ENCODE peak calls at places on chromosomes 4 and X, in four cellular contexts. One of them, this sample, is unnamed.

GRCh38 chr4:117324851-117325491 is 239.6 kb upstream of the TRAM1L1 start:
- DNase-seq in HepG2: no peak
- DNase-seq in WTC11: no peak
- DNase-seq in K562: no peak
- DNase-seq in this sample: no peak

GRCh38 chr4:128221556-128221955 is 66.1 kb downstream of the PGRMC2 start:
- DNase-seq in HepG2: no peak
- DNase-seq in WTC11: no peak
- DNase-seq in K562: no peak
- DNase-seq in this sample: no peak

GRCh38 chrX:136228808-136229207 is 22.4 kb downstream of the MAP7D3 start:
- DNase-seq in HepG2: no peak
- DNase-seq in WTC11: no peak
- DNase-seq in K562: no peak
- DNase-seq in this sample: no peak

GRCh38 chrX:48508400-48509244 is at the start of gene PORCN:
- DNase-seq in HepG2: peak; percentile 35
- DNase-seq in WTC11: peak; percentile 77
- DNase-seq in K562: peak; percentile 94
- DNase-seq in this sample: peak; percentile 77

GRCh38 chr4:37054670-37055069 is 189.9 kb upstream of the NWD2 start:
- DNase-seq in HepG2: no peak
- DNase-seq in WTC11: peak; percentile 31
- DNase-seq in K562: no peak
- DNase-seq in this sample: no peak

GRCh38 chrX:12439396-12439795 is 301.1 kb downstream of the FRMPD4 start:
- DNase-seq in HepG2: no peak
- DNase-seq in WTC11: no peak
- DNase-seq in K562: no peak
- DNase-seq in this sample: no peak

GRCh38 chrX:106035064-106035463 is 3.5 kb downstream of the SERPINA7 start:
- DNase-seq in HepG2: peak; percentile 8
- DNase-seq in WTC11: no peak
- DNase-seq in K562: no peak
- DNase-seq in this sample: peak; percentile 47

GRCh38 chrX:139126493-139126892 is 404.0 kb upstream of the F9 start:
- DNase-seq in HepG2: peak; percentile 12
- DNase-seq in WTC11: peak; percentile 37
- DNase-seq in K562: peak; percentile 72
- DNase-seq in this sample: peak; percentile 58

GRCh38 chr4:184328022-184328736 is 110.5 kb upstream of the ENPP6 start:
- DNase-seq in HepG2: no peak
- DNase-seq in WTC11: no peak
- DNase-seq in K562: no peak
- DNase-seq in this sample: no peak

GRCh38 chrX:123878177-123878576 is 18.3 kb downstream of the XIAP start:
- DNase-seq in HepG2: no peak
- DNase-seq in WTC11: no peak
- DNase-seq in K562: no peak
- DNase-seq in this sample: no peak
- TF ChIP-seq ELF4 in HepG2: no peak
- TF ChIP-seq ELF4 in WTC11: no peak
- TF ChIP-seq ELF4 in K562: no peak
- TF ChIP-seq ELF4 in this sample: no peak

GRCh38 chrX:17632942-17633341 is 104.4 kb upstream of the SCML1 start:
- DNase-seq in HepG2: no peak
- DNase-seq in WTC11: no peak
- DNase-seq in K562: no peak
- DNase-seq in this sample: no peak
- TF ChIP-seq ELF4 in HepG2: no peak
- TF ChIP-seq ELF4 in WTC11: no peak
- TF ChIP-seq ELF4 in K562: no peak
- TF ChIP-seq ELF4 in this sample: no peak

GRCh38 chr4:176841730-176842129 is 49.0 kb upstream of the VEGFC start:
- DNase-seq in HepG2: no peak
- DNase-seq in WTC11: no peak
- DNase-seq in K562: no peak
- DNase-seq in this sample: no peak
- TF ChIP-seq ELF4 in HepG2: no peak
- TF ChIP-seq ELF4 in WTC11: no peak
- TF ChIP-seq ELF4 in K562: no peak
- TF ChIP-seq ELF4 in this sample: no peak

DNA sequence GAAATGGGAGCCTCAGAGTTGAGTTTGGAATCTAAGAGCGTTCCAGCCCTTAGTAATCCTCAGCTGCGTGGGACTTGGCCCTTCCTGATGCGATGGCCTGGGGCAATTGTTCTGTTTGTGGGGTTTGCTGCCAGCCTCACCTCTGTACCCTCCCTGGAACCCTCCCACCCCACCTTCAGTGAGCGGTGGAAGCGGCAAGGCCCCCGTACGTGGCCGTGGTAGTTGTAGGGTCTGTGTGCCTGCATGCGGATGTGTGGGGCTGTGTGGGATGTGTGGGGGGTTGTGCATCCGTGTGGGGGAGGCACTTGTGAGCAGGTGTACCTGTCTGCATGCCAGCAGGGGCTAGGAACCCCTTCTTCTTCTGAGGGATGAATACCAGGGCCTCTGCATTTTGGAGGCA is 65.4 kb upstream of the ADRA2C start:
- DNase-seq in HepG2: no peak
- DNase-seq in WTC11: no peak
- DNase-seq in K562: no peak
- DNase-seq in this sample: no peak
- TF ChIP-seq ELF4 in HepG2: no peak
- TF ChIP-seq ELF4 in WTC11: no peak
- TF ChIP-seq ELF4 in K562: no peak
- TF ChIP-seq ELF4 in this sample: no peak

DNA sequence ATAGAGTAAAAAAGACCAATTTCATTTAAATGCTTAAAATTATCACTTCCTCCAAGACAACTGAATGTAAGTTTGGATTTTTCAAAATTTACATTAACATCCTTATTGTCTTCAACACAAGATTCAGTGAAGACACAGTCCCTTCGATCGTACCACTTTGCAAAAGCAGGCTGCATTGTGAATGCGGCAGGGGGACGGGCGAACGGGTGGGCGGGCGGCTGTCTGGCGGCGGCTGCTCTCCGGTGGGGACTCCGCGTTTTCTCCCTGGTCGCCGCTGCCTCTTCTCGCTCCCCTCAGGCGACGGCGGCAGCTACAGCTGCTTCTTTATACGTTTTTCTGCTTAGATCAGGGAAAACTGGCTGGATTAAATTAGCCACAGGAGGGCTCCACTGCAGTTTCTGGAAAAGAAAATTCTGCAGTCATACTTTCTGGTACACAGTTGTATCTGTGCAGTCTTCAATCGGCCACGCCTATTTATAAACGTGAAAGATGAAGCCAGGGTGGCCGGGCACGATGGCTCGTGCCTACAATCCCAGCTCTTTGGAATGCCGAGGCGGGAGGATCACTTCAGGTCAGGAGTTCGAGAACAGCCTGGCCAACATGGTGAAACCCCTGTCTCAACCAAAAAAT is 33.9 kb upstream of the HPF1 start:
- DNase-seq in HepG2: peak; percentile 54
- DNase-seq in WTC11: peak; percentile 66
- DNase-seq in K562: peak; percentile 25
- DNase-seq in this sample: peak; percentile 72
- TF ChIP-seq ELF4 in HepG2: no peak
- TF ChIP-seq ELF4 in WTC11: no peak
- TF ChIP-seq ELF4 in K562: no peak
- TF ChIP-seq ELF4 in this sample: no peak

GRCh38 chr4:76951333-76952033 is 1.9 kb downstream of the SEPTIN11 start:
- DNase-seq in HepG2: no peak
- DNase-seq in WTC11: no peak
- DNase-seq in K562: no peak
- DNase-seq in this sample: no peak

GRCh38 chr4:76949293-76950051 is at the start of gene SEPTIN11:
- DNase-seq in HepG2: peak; percentile 85
- DNase-seq in WTC11: peak; percentile 91
- DNase-seq in K562: peak; percentile 90
- DNase-seq in this sample: peak; percentile 90

GRCh38 chr4:76952071-76952470 is 2.5 kb downstream of the SEPTIN11 start:
- DNase-seq in HepG2: no peak
- DNase-seq in WTC11: no peak
- DNase-seq in K562: no peak
- DNase-seq in this sample: no peak

GRCh38 chr4:76950052-76950845 is 697 bp downstream of the SEPTIN11 start:
- DNase-seq in HepG2: peak; percentile 25
- DNase-seq in WTC11: peak; percentile 48
- DNase-seq in K562: peak; percentile 48
- DNase-seq in this sample: peak; percentile 34

DNA sequence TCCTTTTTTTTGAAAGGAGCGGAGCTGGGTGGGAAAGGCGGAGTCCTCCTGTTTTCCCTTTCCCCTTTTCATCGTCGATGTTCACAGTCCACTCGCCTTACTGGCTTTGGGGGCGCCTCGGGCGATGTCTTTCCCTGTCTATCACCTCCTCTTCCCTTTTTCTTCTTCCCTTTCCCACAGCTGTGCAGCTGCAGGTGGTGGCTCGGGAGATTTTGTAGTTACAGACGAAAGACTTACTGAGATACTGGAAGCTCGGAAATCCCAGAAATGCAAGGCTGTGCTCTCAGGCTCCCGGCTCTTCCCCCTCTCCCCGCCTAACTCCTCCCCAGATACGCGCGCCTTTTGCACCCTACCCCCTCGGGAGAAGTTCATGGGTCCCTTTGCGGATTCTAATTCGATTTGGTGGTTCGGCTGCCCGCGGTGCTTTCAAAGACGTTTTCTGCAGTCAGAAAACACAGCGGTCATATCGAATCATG is 1.3 kb downstream of the SEPTIN11 start:
- DNase-seq in HepG2: no peak
- DNase-seq in WTC11: no peak
- DNase-seq in K562: no peak
- DNase-seq in this sample: no peak
- TF ChIP-seq ELF4 in HepG2: no peak
- TF ChIP-seq ELF4 in WTC11: no peak
- TF ChIP-seq ELF4 in K562: no peak
- TF ChIP-seq ELF4 in this sample: no peak

GRCh38 chrX:96774116-96774515 is 89.5 kb downstream of the DIAPH2 start:
- DNase-seq in HepG2: no peak
- DNase-seq in WTC11: no peak
- DNase-seq in K562: no peak
- DNase-seq in this sample: no peak

GRCh38 chrX:96771500-96771899 is 86.9 kb downstream of the DIAPH2 start:
- DNase-seq in HepG2: no peak
- DNase-seq in WTC11: no peak
- DNase-seq in K562: no peak
- DNase-seq in this sample: no peak

DNA sequence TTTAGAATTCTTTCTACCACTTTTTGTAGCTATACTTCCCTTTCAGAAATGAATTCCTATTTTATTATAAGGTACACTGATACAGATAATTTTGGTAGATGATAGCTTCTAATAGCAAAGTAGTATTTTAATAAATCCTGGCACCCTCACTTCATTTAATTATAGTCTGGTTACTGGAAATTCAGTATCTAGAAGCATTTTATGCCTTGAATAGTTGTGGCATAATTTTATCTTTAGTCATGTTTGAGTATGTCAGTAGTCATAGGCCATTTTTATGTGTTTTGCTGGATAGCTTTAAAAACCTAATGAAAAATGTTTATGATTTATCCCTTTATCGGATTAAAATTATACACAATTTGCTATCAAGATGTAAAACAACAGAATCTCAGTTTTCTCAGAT is 92.3 kb downstream of the DIAPH2 start:
- DNase-seq in HepG2: no peak
- DNase-seq in WTC11: no peak
- DNase-seq in K562: no peak
- DNase-seq in this sample: no peak
- TF ChIP-seq ELF4 in HepG2: no peak
- TF ChIP-seq ELF4 in WTC11: no peak
- TF ChIP-seq ELF4 in K562: no peak
- TF ChIP-seq ELF4 in this sample: no peak

DNA sequence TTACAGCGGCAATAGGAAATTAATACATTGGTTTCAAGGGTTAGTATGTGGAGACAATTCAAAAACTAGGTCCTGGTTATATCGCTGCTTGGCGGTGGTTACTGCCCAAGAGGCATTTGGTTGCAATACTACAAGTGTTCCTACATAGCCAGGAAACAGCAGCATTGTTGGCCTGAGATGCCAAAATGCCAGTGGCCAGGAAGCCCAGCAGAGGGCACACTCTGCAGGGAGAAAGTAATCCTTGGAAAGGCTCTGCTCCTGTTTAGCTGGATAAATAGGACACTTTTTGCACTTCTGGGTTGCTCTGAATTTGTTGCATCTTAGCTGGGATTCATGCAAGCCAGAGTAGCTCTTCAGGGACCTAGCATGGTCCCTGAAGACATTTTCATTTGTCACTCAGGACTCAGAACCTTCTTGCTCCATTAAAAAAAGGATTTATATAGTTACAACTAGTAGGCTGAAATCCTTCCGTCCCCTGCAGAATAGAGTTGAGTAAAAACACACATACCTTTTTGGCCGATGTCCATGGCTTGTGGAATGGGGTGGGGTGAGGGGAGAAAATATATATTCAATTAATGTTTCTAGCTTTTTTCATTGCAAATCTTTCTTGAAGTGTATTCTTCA is 8.1 kb upstream of the GPR119 start:
- DNase-seq in HepG2: peak; percentile 12
- DNase-seq in WTC11: peak; percentile 50
- DNase-seq in K562: peak; percentile 10
- DNase-seq in this sample: peak; percentile 80
- TF ChIP-seq ELF4 in HepG2: no peak
- TF ChIP-seq ELF4 in WTC11: no peak
- TF ChIP-seq ELF4 in K562: no peak
- TF ChIP-seq ELF4 in this sample: no peak